ENCODE peak calls at places on chromosome 1, in seven cellular contexts. A is right atrium auricular region; J is CD8-positive, alpha-beta T cell; W is right lobe of liver; F is pancreas; O is Karpas-422; M is GM23248. H is an unnamed sample.

GRCh38 chr1:44559913-44560312 is 114.4 kb downstream of the TMEM53 start:
- DNase-seq in J (no peak), W (no peak), F (no peak), A (no peak), O (no peak), M (no peak), H (no peak)

GRCh38 chr1:230863449-230863848 is 4.9 kb downstream of the C1orf198 start:
- DNase-seq in W (no peak), O (no peak), F (peak; percentile 70), J (no peak), M (no peak), A (no peak), H (no peak)

GRCh38 chr1:23441446-23442148 is 17.0 kb upstream of the TCEA3 start:
- DNase-seq in J (no peak), W (no peak), O (no peak), A (no peak), M (no peak), F (no peak), H (no peak)

GRCh38 chr1:42209516-42210370 is 45.2 kb upstream of the GUCA2A start:
- DNase-seq in F (no peak), O (no peak), A (no peak), W (no peak), M (peak; percentile 32), J (no peak), H (no peak)

GRCh38 chr1:29682918-29683314 is 446.6 kb downstream of the PTPRU start:
- DNase-seq in A (peak; percentile 42), J (no peak), W (no peak), O (peak; percentile 25), F (peak; percentile 77), M (peak; percentile 53), H (peak; percentile 31)

GRCh38 chr1:20237646-20238045 is 51.3 kb upstream of the PLA2G2C start:
- DNase-seq in J (no peak), A (no peak), W (peak; percentile 20), M (no peak), F (no peak), O (no peak), H (no peak)

GRCh38 chr1:26570287-26570686 is 40.7 kb downstream of the RPS6KA1 start:
- DNase-seq in J (no peak), M (peak; percentile 23), F (no peak), A (no peak), W (no peak), O (no peak), H (no peak)

GRCh38 chr1:19619697-19620384 is 24.3 kb upstream of the NBL1 start:
- DNase-seq in O (no peak), F (no peak), W (no peak), M (peak; percentile 24), J (no peak), A (no peak), H (no peak)

GRCh38 chr1:228410015-228410414 is 3.4 kb upstream of the TRIM11 start:
- DNase-seq in J (no peak), M (peak; percentile 64), F (no peak), O (no peak), A (peak; percentile 71), W (no peak), H (no peak)

GRCh38 chr1:14441302-14441741 is 157.2 kb upstream of the KAZN start:
- DNase-seq in J (no peak), F (no peak), W (no peak), M (peak; percentile 91), A (no peak), O (no peak), H (no peak)
- H3K4me1 ChIP-seq in J (no peaks in the 10 kb centered on the region), F (no peaks in the 10 kb centered on the region), W (no peaks in the 10 kb centered on the region), M (peaks cover 59% of the 10 kb centered on the region), A (no peaks in the 10 kb centered on the region), O (peaks cover 5% of the 10 kb centered on the region), H (no peaks in the 10 kb centered on the region)

GRCh38 chr1:17109897-17110554 is 9.2 kb downstream of the PADI2 start:
- DNase-seq in F (no peak), W (no peak), O (no peak), M (no peak), A (no peak), J (no peak), H (no peak)
- H3K4me1 ChIP-seq in F (no peaks in the 10 kb centered on the region), W (no peaks in the 10 kb centered on the region), O (peaks cover 3% of the 10 kb centered on the region), M (no peaks in the 10 kb centered on the region), A (no peaks in the 10 kb centered on the region), J (no peaks in the 10 kb centered on the region), H (no peaks in the 10 kb centered on the region)

GRCh38 chr1:181094813-181095212 is 6.3 kb downstream of the IER5 start:
- DNase-seq in F (no peak), J (no peak), W (no peak), O (no peak), M (peak; percentile 94), A (no peak), H (peak; percentile 75)
- H3K4me1 ChIP-seq in F (no peaks in the 10 kb centered on the region), J (peaks cover 21% of the 10 kb centered on the region), W (peaks cover 29% of the 10 kb centered on the region), O (peaks cover 22% of the 10 kb centered on the region), M (peaks cover 76% of the 10 kb centered on the region), A (no peaks in the 10 kb centered on the region), H (peaks cover 75% of the 10 kb centered on the region)

GRCh38 chr1:116380499-116381316 is 7.7 kb downstream of the ATP1A1 start:
- DNase-seq in J (no peak), M (no peak), W (no peak), F (no peak), O (peak; percentile 68), A (no peak), H (no peak)

GRCh38 chr1:116379057-116379630 is 6.1 kb downstream of the ATP1A1 start:
- DNase-seq in O (no peak), A (no peak), F (no peak), J (no peak), W (no peak), M (peak; percentile 57), H (no peak)

GRCh38 chr1:116382857-116383256 is 9.8 kb downstream of the ATP1A1 start:
- DNase-seq in A (no peak), W (no peak), J (no peak), M (no peak), O (no peak), F (no peak), H (no peak)

GRCh38 chr1:116379674-116380498 is 6.8 kb downstream of the ATP1A1 start:
- DNase-seq in M (no peak), O (no peak), A (no peak), J (no peak), F (peak; percentile 67), W (peak; percentile 38), H (no peak)

DNA sequence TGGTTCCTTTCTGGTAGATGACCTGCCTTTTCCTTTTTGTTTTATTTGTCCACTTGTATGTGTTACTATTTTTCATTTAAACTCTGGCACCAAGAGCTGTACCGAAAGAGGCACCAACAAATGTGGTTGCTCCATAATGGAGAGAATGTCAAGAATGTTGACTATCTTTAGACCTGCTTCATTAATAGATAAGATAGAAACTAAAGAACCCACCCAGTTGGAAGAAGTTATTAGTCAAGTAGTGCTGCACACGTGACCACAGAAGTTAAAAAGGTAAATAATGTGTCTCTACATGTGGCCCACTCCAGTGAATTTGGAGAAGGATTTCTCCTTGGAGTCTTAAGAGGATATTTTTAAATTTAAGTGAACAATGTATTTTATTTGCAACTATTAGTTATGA is 9.3 kb downstream of the ATP1A1 start:
- DNase-seq in F (no peak), W (no peak), O (no peak), J (no peak), A (no peak), M (no peak), H (no peak)
- H3K4me1 ChIP-seq in F (peaks cover 79% of the 10 kb centered on the region), W (peaks cover 40% of the 10 kb centered on the region), O (peaks cover 86% of the 10 kb centered on the region), J (peaks cover 57% of the 10 kb centered on the region), A (no peaks in the 10 kb centered on the region), M (peaks cover 27% of the 10 kb centered on the region), H (peaks cover 58% of the 10 kb centered on the region)

GRCh38 chr1:56542651-56543050 is 36.7 kb downstream of the PLPP3 start:
- DNase-seq in A (no peak), F (no peak), M (no peak), J (no peak), O (no peak), W (no peak), H (no peak)

GRCh38 chr1:56539403-56539802 is 40.0 kb downstream of the PLPP3 start:
- DNase-seq in M (no peak), W (no peak), O (no peak), F (no peak), J (no peak), A (no peak), H (no peak)

GRCh38 chr1:56537660-56538059 is 41.7 kb downstream of the PLPP3 start:
- DNase-seq in A (no peak), J (no peak), O (no peak), W (no peak), F (no peak), M (no peak), H (no peak)

GRCh38 chr1:56541408-56541807 is 38.0 kb downstream of the PLPP3 start:
- DNase-seq in J (no peak), W (no peak), M (no peak), A (no peak), F (no peak), O (no peak), H (no peak)

GRCh38 chr1:56540467-56540866 is 38.9 kb downstream of the PLPP3 start:
- DNase-seq in O (no peak), F (no peak), A (no peak), J (no peak), M (no peak), W (no peak), H (no peak)
- H3K4me1 ChIP-seq in O (no peaks in the 10 kb centered on the region), F (peaks cover 71% of the 10 kb centered on the region), A (no peaks in the 10 kb centered on the region), J (no peaks in the 10 kb centered on the region), M (no peaks in the 10 kb centered on the region), W (peaks cover 90% of the 10 kb centered on the region), H (peaks cover 99% of the 10 kb centered on the region)

DNA sequence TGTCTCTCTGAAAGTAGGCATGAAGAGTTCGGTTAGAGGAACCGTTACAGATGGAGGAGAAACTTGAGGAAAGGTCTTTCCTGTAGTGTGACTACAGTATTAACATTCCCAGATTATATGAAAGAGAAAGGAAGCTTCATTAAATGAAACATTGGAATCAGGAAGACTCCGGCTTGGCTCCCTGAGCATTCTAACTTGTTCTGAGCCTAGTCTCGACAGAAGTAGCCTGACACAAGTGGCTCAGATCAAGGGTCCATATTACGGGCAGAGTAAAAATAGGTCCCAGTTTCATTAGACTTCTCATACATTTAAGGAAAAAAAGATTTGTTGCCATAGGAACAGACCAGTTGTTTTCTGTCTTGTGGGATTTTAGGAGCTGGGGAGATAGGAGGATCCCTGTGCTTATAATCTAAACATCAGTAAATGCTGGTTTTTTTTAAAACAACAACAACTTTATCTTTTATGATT is 12.8 kb downstream of the SMAP2 start:
- DNase-seq in F (no peak), A (no peak), O (no peak), W (no peak), M (no peak), J (no peak), H (no peak)
- H3K4me1 ChIP-seq in F (peaks cover 70% of the 10 kb centered on the region), A (no peaks in the 10 kb centered on the region), O (peaks cover 64% of the 10 kb centered on the region), W (peaks cover 91% of the 10 kb centered on the region), M (peaks cover 27% of the 10 kb centered on the region), J (peaks cover 82% of the 10 kb centered on the region), H (peaks cover 14% of the 10 kb centered on the region)

GRCh38 chr1:67557731-67558448 is 127.1 kb upstream of the GADD45A start:
- DNase-seq in A (no peak), J (no peak), M (no peak), F (no peak), O (peak; percentile 14), W (no peak), H (no peak)

GRCh38 chr1:67558449-67559193 is 126.4 kb upstream of the GADD45A start:
- DNase-seq in A (no peak), M (no peak), J (no peak), O (peak; percentile 37), F (no peak), W (no peak), H (no peak)

GRCh38 chr1:67559222-67559700 is 125.7 kb upstream of the GADD45A start:
- DNase-seq in W (no peak), O (peak; percentile 14), J (no peak), F (no peak), M (peak; percentile 94), A (peak; percentile 75), H (peak; percentile 36)

GRCh38 chr1:67555487-67556296 is 125.5 kb upstream of the SERBP1 start:
- DNase-seq in M (no peak), J (no peak), A (no peak), F (no peak), W (peak; percentile 57), O (peak; percentile 71), H (no peak)

GRCh38 chr1:67556297-67556900 is 126.2 kb upstream of the SERBP1 start:
- DNase-seq in M (no peak), J (no peak), W (no peak), A (no peak), O (peak; percentile 37), F (no peak), H (no peak)
- H3K4me1 ChIP-seq in M (peaks cover 10% of the 10 kb centered on the region), J (no peaks in the 10 kb centered on the region), W (peaks cover 64% of the 10 kb centered on the region), A (no peaks in the 10 kb centered on the region), O (peaks cover 81% of the 10 kb centered on the region), F (peaks cover 2% of the 10 kb centered on the region), H (peaks cover 2% of the 10 kb centered on the region)

H was measured in heart right ventricle.